ENCODE peak calls at places on chromosome 10, in four cellular contexts. One of them, this sample, is unnamed.

GRCh38 chr10:22648547-22648961 is 65.8 kb downstream of the PIP4K2A start:
- DNase-seq in HCT116: no peak
- DNase-seq in K562: no peak
- DNase-seq in HepG2: no peak
- DNase-seq in this sample: no peak

GRCh38 chr10:133378251-133379096 is 588 bp upstream of the PAOX start:
- DNase-seq in HCT116: no peak
- DNase-seq in K562: peak
- DNase-seq in HepG2: peak
- DNase-seq in this sample: no peak

GRCh38 chr10:110571093-110571743 is 3.7 kb downstream of the SMC3 start:
- DNase-seq in K562: no peak
- DNase-seq in HepG2: no peak
- DNase-seq in HCT116: no peak
- DNase-seq in this sample: no peak

GRCh38 chr10:28768227-28768626 is 90.9 kb downstream of the BAMBI start:
- DNase-seq in K562: no peak
- DNase-seq in HCT116: no peak
- DNase-seq in HepG2: no peak
- DNase-seq in this sample: no peak

GRCh38 chr10:131947631-131948347 is 33.9 kb downstream of the BNIP3 start:
- DNase-seq in HepG2: no peak
- DNase-seq in K562: no peak
- DNase-seq in HCT116: no peak
- DNase-seq in this sample: no peak

GRCh38 chr10:4283841-4284610 is 499.0 kb upstream of the KLF6 start:
- DNase-seq in K562: no peak
- DNase-seq in HCT116: no peak
- DNase-seq in HepG2: no peak
- DNase-seq in this sample: no peak

GRCh38 chr10:116826803-116827202 is 22.5 kb upstream of the ENO4 start:
- DNase-seq in HepG2: no peak
- DNase-seq in HCT116: peak
- DNase-seq in K562: no peak
- DNase-seq in this sample: no peak

GRCh38 chr10:90111671-90112070 is 410.3 kb downstream of the KIF20B start:
- DNase-seq in HCT116: peak
- DNase-seq in K562: no peak
- DNase-seq in HepG2: no peak
- DNase-seq in this sample: no peak

GRCh38 chr10:133270773-133271297 is 5.8 kb downstream of the ADAM8 start:
- DNase-seq in HCT116: no peak
- DNase-seq in HepG2: no peak
- DNase-seq in K562: no peak
- DNase-seq in this sample: no peak

GRCh38 chr10:106919798-106920382 is 244.6 kb downstream of the SORCS1 start:
- DNase-seq in HCT116: no peak
- DNase-seq in HepG2: no peak
- DNase-seq in K562: no peak
- DNase-seq in this sample: no peak

GRCh38 chr10:47438857-47439474 is 44.9 kb downstream of the ANXA8 start:
- DNase-seq in HCT116: peak
- DNase-seq in K562: no peak
- DNase-seq in HepG2: peak
- DNase-seq in this sample: peak

GRCh38 chr10:112349521-112350085 is 24.3 kb upstream of the ACSL5 start:
- DNase-seq in HCT116: no peak
- DNase-seq in HepG2: no peak
- DNase-seq in K562: no peak
- DNase-seq in this sample: no peak

GRCh38 chr10:68296833-68297232 is 35.0 kb upstream of the HNRNPH3 start:
- DNase-seq in HepG2: no peak
- DNase-seq in K562: no peak
- DNase-seq in HCT116: no peak
- DNase-seq in this sample: no peak

GRCh38 chr10:71476249-71477011 is 79.7 kb downstream of the CDH23 start:
- DNase-seq in HepG2: no peak
- DNase-seq in HCT116: no peak
- DNase-seq in K562: no peak
- DNase-seq in this sample: no peak

GRCh38 chr10:124545346-124545745 is 83.7 kb downstream of the LHPP start:
- DNase-seq in K562: no peak
- DNase-seq in HCT116: no peak
- DNase-seq in HepG2: no peak
- DNase-seq in this sample: no peak

GRCh38 chr10:88181902-88182671 is 318.7 kb downstream of the PTEN start:
- DNase-seq in K562: no peak
- DNase-seq in HepG2: no peak
- DNase-seq in HCT116: no peak
- DNase-seq in this sample: no peak

GRCh38 chr10:119370972-119371703 is 163.8 kb downstream of the GRK5 start:
- DNase-seq in HCT116: no peak
- DNase-seq in K562: no peak
- DNase-seq in HepG2: no peak
- DNase-seq in this sample: no peak

GRCh38 chr10:102596506-102596971 is 47.7 kb upstream of the TRIM8 start:
- DNase-seq in HepG2: peak
- DNase-seq in K562: peak
- DNase-seq in HCT116: peak
- DNase-seq in this sample: no peak

DNA sequence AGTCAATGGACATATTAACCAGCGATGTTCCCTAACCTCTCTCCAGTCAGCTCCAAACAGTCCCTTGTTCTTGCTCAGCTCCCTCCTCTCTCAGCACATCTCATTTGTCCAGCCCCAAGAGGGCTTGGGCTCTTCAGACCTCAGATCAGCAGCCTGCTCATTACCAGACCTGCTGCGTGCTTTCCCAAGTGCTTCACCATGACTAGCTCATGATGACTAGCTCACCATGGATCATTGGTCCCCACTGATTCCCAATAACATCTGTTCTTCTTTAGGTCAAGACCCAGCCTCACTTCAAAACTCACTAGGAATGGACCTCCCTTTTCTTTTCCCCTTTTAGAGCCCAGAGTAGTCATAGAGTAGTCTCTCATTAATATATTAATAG is 121.9 kb downstream of the SLC16A9 start:
- DNase-seq in HepG2: no peak
- DNase-seq in K562: no peak
- DNase-seq in HCT116: no peak
- DNase-seq in this sample: no peak
- TF ChIP-seq FOSL1 in HepG2: no peak
- TF ChIP-seq FOSL1 in K562: no peak
- TF ChIP-seq FOSL1 in HCT116: no peak
- TF ChIP-seq FOSL1 in this sample: no peak

DNA sequence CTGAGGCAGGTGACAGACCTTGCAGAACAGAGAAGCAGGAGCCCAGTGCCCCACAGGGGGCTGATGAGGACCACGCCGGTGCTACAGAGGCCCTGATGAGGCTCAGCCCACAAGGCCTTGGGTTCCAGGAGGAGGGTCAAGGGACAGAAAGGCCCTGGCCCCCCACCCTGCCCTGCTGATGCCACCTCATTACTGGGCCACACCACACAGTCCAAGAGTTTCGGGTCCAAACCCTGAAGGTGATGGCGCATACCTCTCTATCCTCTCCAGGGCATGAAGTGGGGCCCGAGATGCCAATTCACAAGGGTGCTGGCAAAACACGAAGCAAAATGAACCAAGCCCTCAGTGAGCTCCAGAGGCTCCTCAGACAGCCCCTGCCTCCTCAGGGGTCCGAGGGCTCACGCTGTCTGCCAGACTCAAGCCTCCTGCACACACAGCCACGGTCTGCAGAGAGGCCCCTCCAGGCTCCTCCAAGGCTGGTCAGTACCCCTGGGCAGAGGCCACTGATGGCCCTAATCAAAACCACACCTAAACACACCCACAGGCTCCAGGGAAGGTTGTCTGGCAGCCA is 32.3 kb downstream of the RASGEF1A start:
- DNase-seq in HCT116: no peak
- DNase-seq in HepG2: no peak
- DNase-seq in K562: no peak
- DNase-seq in this sample: no peak
- TF ChIP-seq FOSL1 in HCT116: no peak
- TF ChIP-seq FOSL1 in HepG2: no peak
- TF ChIP-seq FOSL1 in K562: no peak
- TF ChIP-seq FOSL1 in this sample: no peak

DNA sequence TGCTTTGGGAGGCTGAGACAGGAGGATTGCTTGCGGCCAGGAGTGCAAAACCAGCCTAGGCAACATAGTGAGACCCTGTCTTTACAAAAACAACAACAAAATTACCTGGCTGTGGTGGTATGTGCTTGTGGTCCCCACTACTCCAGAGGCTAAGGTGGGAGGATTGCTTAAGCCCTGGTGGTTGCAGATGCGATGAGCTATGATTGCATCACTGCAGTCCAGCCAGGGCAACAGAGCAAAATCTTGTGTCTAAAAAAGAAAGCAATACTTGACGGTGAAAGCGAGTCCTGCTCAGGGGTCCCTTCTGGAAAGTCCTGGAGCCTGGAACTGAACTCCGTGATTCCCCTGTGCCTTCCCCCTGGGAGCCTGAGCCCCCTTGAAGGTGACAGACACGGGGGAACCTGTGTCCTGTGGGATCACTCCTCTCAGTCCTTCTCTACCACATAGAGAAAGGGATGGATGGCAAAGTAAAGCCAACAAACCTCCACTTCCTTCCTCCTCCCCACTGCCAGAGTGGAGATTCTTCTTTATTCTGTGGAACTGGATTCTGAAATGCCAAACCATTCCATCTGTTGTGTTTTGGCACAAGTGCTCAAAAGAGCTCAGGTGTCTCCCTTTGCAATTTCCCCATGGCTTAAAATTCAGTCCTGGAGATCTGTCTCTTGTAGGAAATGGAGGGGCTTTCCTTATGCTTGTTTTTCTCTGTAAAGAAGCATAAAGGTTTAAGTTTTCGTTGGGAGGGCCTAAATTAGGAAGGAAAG is 50.6 kb downstream of the KIAA1217 start:
- DNase-seq in HCT116: no peak
- DNase-seq in K562: no peak
- DNase-seq in HepG2: no peak
- DNase-seq in this sample: no peak
- TF ChIP-seq FOSL1 in HCT116: no peak
- TF ChIP-seq FOSL1 in K562: no peak
- TF ChIP-seq FOSL1 in HepG2: no peak
- TF ChIP-seq FOSL1 in this sample: no peak

GRCh38 chr10:118341678-118342637 is at the start of gene FAM204A:
- DNase-seq in K562: peak
- DNase-seq in HCT116: peak
- DNase-seq in HepG2: peak
- DNase-seq in this sample: peak
- TF ChIP-seq FOSL1 in K562: no peak
- TF ChIP-seq FOSL1 in HCT116: no peak
- TF ChIP-seq FOSL1 in HepG2: no peak
- TF ChIP-seq FOSL1 in this sample: no peak

DNA sequence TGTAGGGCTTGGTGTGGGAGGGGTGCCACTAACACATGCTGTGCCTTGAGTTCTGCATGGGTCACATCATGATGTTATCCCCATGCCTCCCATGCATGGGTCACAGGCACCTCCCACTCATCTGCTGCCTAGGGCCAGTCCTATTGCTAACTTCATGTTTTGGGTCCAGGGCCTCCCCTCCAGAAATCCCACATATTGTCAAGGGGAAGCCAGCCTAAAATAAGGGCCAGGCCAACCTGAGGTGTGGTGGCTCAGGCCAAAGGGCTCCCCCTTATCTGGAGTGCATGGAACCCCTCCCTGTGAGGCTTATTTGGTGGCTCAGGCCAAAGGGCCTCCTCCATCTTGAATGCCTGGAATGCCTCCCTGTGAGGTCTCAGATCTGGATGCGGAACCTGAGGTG is 299.0 kb downstream of the RPS24 start:
- DNase-seq in HCT116: no peak
- DNase-seq in K562: no peak
- DNase-seq in HepG2: no peak
- DNase-seq in this sample: no peak
- TF ChIP-seq FOSL1 in HCT116: no peak
- TF ChIP-seq FOSL1 in K562: no peak
- TF ChIP-seq FOSL1 in HepG2: no peak
- TF ChIP-seq FOSL1 in this sample: no peak

GRCh38 chr10:113565364-113565763 is 12.5 kb downstream of the HABP2 start:
- DNase-seq in HepG2: no peak
- DNase-seq in HCT116: no peak
- DNase-seq in K562: no peak
- DNase-seq in this sample: no peak
- TF ChIP-seq FOSL1 in HepG2: no peak
- TF ChIP-seq FOSL1 in HCT116: no peak
- TF ChIP-seq FOSL1 in K562: no peak
- TF ChIP-seq FOSL1 in this sample: no peak

This sample was measured in H1.